ENCODE peak calls at places on chromosomes 7 and 10, in eight cellular contexts. P, J, Y, A, Q, Z, L and R are unnamed samples.

GRCh38 chr7:33250421-33250827 is 121.1 kb downstream of the BBS9 start:
- DNase-seq in Z (no peak), L (no peak), J (no peak), Y (peak), A (no peak), Q (no peak), P (no peak), R (no peak)

GRCh38 chr7:106824458-106824857 is 40.6 kb upstream of the PIK3CG start:
- DNase-seq in P (peak), A (no peak), L (peak), Y (peak), Z (no peak), Q (no peak), J (no peak), R (no peak)

GRCh38 chr10:127525686-127526085 is 23.4 kb upstream of the NPS start:
- DNase-seq in J (no peak), P (no peak), Z (no peak), Q (no peak), L (no peak), A (no peak), Y (no peak), R (no peak)

GRCh38 chr7:19239951-19240350 is 94.7 kb upstream of the FERD3L start:
- DNase-seq in P (no peak), Y (no peak), Q (no peak), L (no peak), Z (no peak), J (no peak), A (no peak), R (no peak)

GRCh38 chr7:157379493-157379892 is 42.7 kb downstream of the DNAJB6 start:
- DNase-seq in J (no peak), Z (no peak), Q (no peak), A (no peak), Y (no peak), L (no peak), P (no peak), R (no peak)

GRCh38 chr7:90111-91063 is 102.0 kb upstream of the FAM20C start:
- DNase-seq in Z (peak), Y (peak), P (no peak), J (no peak), L (no peak), Q (no peak), A (peak), R (no peak)

GRCh38 chr10:125009580-125010235 is 67.8 kb downstream of the ZRANB1 start:
- DNase-seq in Z (no peak), Q (no peak), A (no peak), L (no peak), J (no peak), Y (no peak), P (no peak), R (no peak)

GRCh38 chr7:139300390-139300789 is 40.7 kb upstream of the FMC1 start:
- DNase-seq in Z (no peak), L (no peak), A (no peak), Y (no peak), Q (no peak), J (no peak), P (no peak), R (no peak)

GRCh38 chr10:46534828-46535524 is 21.5 kb downstream of the GPRIN2 start:
- DNase-seq in J (peak), Z (peak), A (no peak), Q (no peak), Y (no peak), P (no peak), L (no peak), R (no peak)

GRCh38 chr10:121188005-121188404 is 336.8 kb downstream of the WDR11 start:
- DNase-seq in P (no peak), Y (no peak), A (no peak), J (no peak), Q (no peak), Z (no peak), L (no peak), R (no peak)

GRCh38 chr7:74290590-74290950 is 1.4 kb downstream of the CLIP2 start:
- DNase-seq in A (no peak), L (no peak), Y (no peak), Z (no peak), J (no peak), P (no peak), Q (peak), R (no peak)

GRCh38 chr7:155090647-155091046 is 20.5 kb downstream of the HTR5A start:
- DNase-seq in L (peak), P (no peak), Z (peak), A (peak), Q (no peak), J (no peak), Y (no peak), R (no peak)

GRCh38 chr7:36396150-36396549 is 6.5 kb downstream of the ANLN start:
- DNase-seq in L (peak), Q (no peak), Z (peak), J (no peak), Y (no peak), A (no peak), P (peak), R (no peak)

GRCh38 chr10:84966708-84967441 is 638.5 kb downstream of the CCSER2 start:
- DNase-seq in Q (no peak), L (no peak), Y (no peak), J (no peak), A (no peak), P (no peak), Z (no peak), R (no peak)

GRCh38 chr10:77164616-77165311 is 472.8 kb downstream of the KCNMA1 start:
- DNase-seq in Y (peak), Z (no peak), A (no peak), L (no peak), P (no peak), Q (no peak), J (no peak), R (no peak)

GRCh38 chr10:121822180-121822579 is 105.7 kb downstream of the ATE1 start:
- DNase-seq in Z (no peak), Y (no peak), P (no peak), A (no peak), Q (no peak), L (no peak), J (no peak), R (no peak)

GRCh38 chr7:11923376-11923922 is 91.5 kb upstream of the THSD7A start:
- DNase-seq in P (no peak), J (no peak), Q (no peak), A (no peak), Y (no peak), Z (no peak), L (no peak), R (no peak)

GRCh38 chr10:96613565-96613964 is 26.8 kb upstream of the TM9SF3 start:
- DNase-seq in P (no peak), Z (no peak), L (no peak), A (no peak), Y (peak), Q (no peak), J (no peak), R (no peak)

GRCh38 chr10:80132299-80133139 is at the start of gene PLAC9:
- DNase-seq in Z (no peak), L (peak), P (no peak), A (no peak), J (peak), Y (peak), Q (no peak), R (no peak)

GRCh38 chr7:157541796-157542668 is 205.2 kb downstream of the DNAJB6 start:
- DNase-seq in A (no peak), Y (no peak), J (peak), Z (no peak), P (no peak), Q (no peak), L (no peak), R (no peak)

GRCh38 chr10:90915141-90916075 is 5.5 kb downstream of the ANKRD1 start:
- DNase-seq in Y (no peak), Q (no peak), J (no peak), L (no peak), Z (no peak), A (no peak), P (no peak), R (no peak)

GRCh38 chr10:76784076-76784475 is 853.5 kb downstream of the KCNMA1 start:
- DNase-seq in J (no peak), L (no peak), A (no peak), P (no peak), Z (no peak), Y (no peak), Q (no peak), R (no peak)

GRCh38 chr7:116180302-116180701 is 30.0 kb upstream of the TES start:
- DNase-seq in A (no peak), L (peak), J (no peak), Z (peak), Q (peak), Y (peak), P (peak), R (peak)

GRCh38 chr10:25261571-25261970 is 86.8 kb downstream of the GPR158 start:
- DNase-seq in L (no peak), P (no peak), Y (no peak), Z (no peak), Q (no peak), J (no peak), A (no peak), R (no peak)

GRCh38 chr10:23918090-23918704 is 290.7 kb upstream of the KIAA1217 start:
- DNase-seq in Z (no peak), J (peak), P (no peak), A (no peak), Y (no peak), Q (no peak), L (no peak), R (no peak)

GRCh38 chr10:82160291-82160690 is 285.3 kb downstream of the NRG3 start:
- DNase-seq in A (no peak), Q (no peak), Y (no peak), L (no peak), P (peak), Z (no peak), J (no peak), R (no peak)

GRCh38 chr10:31961264-31961663 is 32.6 kb upstream of the ARHGAP12 start:
- DNase-seq in Z (no peak), Y (no peak), P (no peak), Q (no peak), J (peak), A (no peak), L (no peak), R (peak)

GRCh38 chr7:142773937-142774744 is 3.4 kb downstream of the PRSS2 start:
- DNase-seq in J (no peak), A (no peak), Z (no peak), Q (no peak), P (no peak), L (no peak), Y (no peak), R (no peak)

GRCh38 chr7:5211730-5212482 is 21.9 kb downstream of the WIPI2 start:
- DNase-seq in P (no peak), Z (no peak), Y (no peak), J (peak), L (no peak), A (no peak), Q (no peak), R (no peak)

GRCh38 chr10:72525277-72525676 is 100.6 kb downstream of the MICU1 start:
- DNase-seq in J (no peak), Y (no peak), P (peak), A (no peak), L (peak), Z (no peak), Q (no peak), R (no peak)

GRCh38 chr10:70540089-70540788 is 61.7 kb downstream of the PALD1 start:
- DNase-seq in J (no peak), Z (peak), P (no peak), A (no peak), Q (peak), Y (peak), L (peak), R (no peak)

GRCh38 chr7:51071427-51071826 is 245.2 kb downstream of the COBL start:
- DNase-seq in A (no peak), P (no peak), J (no peak), Z (no peak), Q (no peak), Y (no peak), L (no peak), R (no peak)

GRCh38 chr10:133281628-133282372 is 5.1 kb upstream of the ADAM8 start:
- DNase-seq in Q (no peak), A (no peak), Y (no peak), P (no peak), L (no peak), J (no peak), Z (no peak), R (no peak)

GRCh38 chr7:84547326-84547725 is 352.7 kb upstream of the SEMA3A start:
- DNase-seq in A (no peak), L (no peak), Q (no peak), Y (no peak), Z (no peak), J (no peak), P (no peak), R (no peak)

GRCh38 chr10:929965-930364 is 1.5 kb downstream of the LARP4B start:
- DNase-seq in Y (no peak), Q (peak), J (no peak), P (no peak), L (no peak), Z (no peak), A (no peak), R (no peak)